ENCODE peak calls at places on chromosomes 7 and 10, in eight cellular contexts. S, H, A, E, K, J, Y and Z are unnamed samples.
A peak's percentile ranks its signal among the peaks of the same experiment; 100 is the strongest.

GRCh38 chr7:158450476-158451124 is 137.0 kb downstream of the PTPRN2 start:
- DNase-seq in S (no peak), H (no peak), A (no peak), E (no peak), K (no peak), J (no peak), Y (no peak), Z (no peak)

GRCh38 chr10:50291261-50291850 is 40.0 kb upstream of the ASAH2 start:
- DNase-seq in S (no peak), H (no peak), A (no peak), E (peak; percentile 23), K (no peak), J (no peak), Y (peak; percentile 18), Z (no peak)

GRCh38 chr10:4982764-4983226 is 19.6 kb downstream of the AKR1C1 start:
- DNase-seq in S (no peak), H (no peak), A (no peak), E (peak; percentile 12), K (no peak), J (peak; percentile 90), Y (no peak), Z (no peak)

GRCh38 chr10:118571123-118571522 is 24.3 kb downstream of the PRLHR start:
- DNase-seq in S (no peak), H (no peak), A (no peak), E (no peak), K (no peak), J (no peak), Y (no peak), Z (no peak)

GRCh38 chr10:86443936-86444335 is 77.3 kb upstream of the GRID1 start:
- DNase-seq in S (no peak), H (no peak), A (no peak), E (peak; percentile 52), K (no peak), J (peak; percentile 44), Y (no peak), Z (no peak)

GRCh38 chr10:95457319-95457886 is 103.8 kb downstream of the SORBS1 start:
- DNase-seq in S (no peak), H (no peak), A (no peak), E (no peak), K (no peak), J (no peak), Y (no peak), Z (no peak)

GRCh38 chr7:8178353-8178752 is 83.6 kb downstream of the ICA1 start:
- DNase-seq in S (no peak), H (no peak), A (no peak), E (no peak), K (no peak), J (no peak), Y (peak; percentile 39), Z (no peak)

GRCh38 chr10:121774813-121775212 is 153.0 kb downstream of the ATE1 start:
- DNase-seq in S (no peak), H (no peak), A (no peak), E (peak; percentile 46), K (no peak), J (no peak), Y (no peak), Z (no peak)

GRCh38 chr10:33772370-33773331 is 438.2 kb upstream of the NRP1 start:
- DNase-seq in S (no peak), H (no peak), A (no peak), E (no peak), K (no peak), J (no peak), Y (peak; percentile 55), Z (no peak)

GRCh38 chr7:100585511-100586265 is at the start of gene LRCH4:
- DNase-seq in S (peak; percentile 89), H (no peak), A (peak; percentile 94), E (no peak), K (peak; percentile 56), J (peak; percentile 42), Y (no peak), Z (peak; percentile 99)

GRCh38 chr7:101303102-101303701 is 18.4 kb downstream of the IFT22 start:
- DNase-seq in S (no peak), H (no peak), A (no peak), E (no peak), K (no peak), J (no peak), Y (no peak), Z (no peak)

GRCh38 chr10:93873427-93874115 is 20.2 kb upstream of the SLC35G1 start:
- DNase-seq in S (no peak), H (no peak), A (no peak), E (peak; percentile 63), K (no peak), J (peak; percentile 62), Y (no peak), Z (no peak)

GRCh38 chr10:58970160-58970915 is 206.1 kb upstream of the PHYHIPL start:
- DNase-seq in S (no peak), H (no peak), A (no peak), E (no peak), K (no peak), J (no peak), Y (no peak), Z (no peak)

GRCh38 chr10:58965855-58966254 is 210.6 kb upstream of the PHYHIPL start:
- DNase-seq in S (no peak), H (no peak), A (no peak), E (no peak), K (no peak), J (no peak), Y (no peak), Z (no peak)

GRCh38 chr10:58969578-58969977 is 206.9 kb upstream of the PHYHIPL start:
- DNase-seq in S (no peak), H (no peak), A (no peak), E (no peak), K (no peak), J (no peak), Y (no peak), Z (no peak)

GRCh38 chr10:58971211-58971610 is 205.2 kb upstream of the PHYHIPL start:
- DNase-seq in S (no peak), H (no peak), A (no peak), E (no peak), K (no peak), J (no peak), Y (no peak), Z (no peak)

DNA sequence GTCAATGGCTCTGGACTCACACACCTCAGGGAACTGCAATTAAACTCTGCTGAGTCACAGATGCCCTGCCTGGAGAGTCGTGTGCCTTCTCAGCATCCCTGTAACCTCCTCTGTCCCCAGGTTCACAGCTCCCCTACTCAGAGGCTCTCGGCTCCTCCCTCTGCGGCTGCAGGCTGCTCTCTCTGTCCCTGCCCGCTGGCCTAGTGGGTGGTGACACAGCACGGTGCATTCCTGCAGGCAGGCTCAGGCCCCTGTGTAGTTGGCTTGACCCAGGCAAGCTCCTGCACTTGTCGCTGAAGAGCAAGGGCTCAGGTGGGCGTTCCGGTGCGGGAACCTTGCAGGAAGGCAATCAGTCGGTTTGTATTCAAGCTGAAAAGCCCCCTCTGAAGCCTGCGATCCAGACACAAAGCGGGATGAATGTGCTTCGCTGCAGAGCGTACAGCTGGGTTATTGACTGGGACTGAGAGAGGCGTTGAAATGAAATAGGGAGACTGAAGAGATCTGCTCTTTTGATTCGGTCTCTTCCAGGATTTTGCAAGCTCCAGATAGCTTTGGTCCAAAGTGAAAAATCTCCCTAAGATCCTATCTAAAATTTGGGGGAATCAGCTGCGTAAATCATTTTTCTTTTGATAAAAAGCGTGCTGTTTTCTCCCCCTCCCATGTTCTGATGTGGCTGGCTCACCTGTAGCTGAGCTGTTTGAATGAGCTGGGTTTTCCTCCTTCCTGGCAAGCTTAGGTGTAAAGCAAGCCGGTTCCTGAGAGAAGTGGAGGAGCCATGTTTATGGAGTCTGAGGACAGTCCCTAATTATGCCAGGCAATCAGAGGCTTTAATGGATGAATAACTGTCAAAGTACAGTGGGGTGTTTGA is 208.7 kb upstream of the PHYHIPL start:
- DNase-seq in S (no peak), H (no peak), A (no peak), E (no peak), K (no peak), J (peak; percentile 43), Y (no peak), Z (no peak)
- TF ChIP-seq POLR2A in S (no peak), H (no peak), A (no peak), E (no peak), K (no peak), J (no peak), Y (no peak), Z (no peak)

GRCh38 chr10:80081026-80081425 is 2.6 kb downstream of the TMEM254 start:
- DNase-seq in S (no peak), H (no peak), A (no peak), E (no peak), K (no peak), J (no peak), Y (no peak), Z (no peak)

GRCh38 chr10:80079312-80079613 is 798 bp downstream of the TMEM254 start:
- DNase-seq in S (no peak), H (no peak), A (no peak), E (no peak), K (no peak), J (no peak), Y (no peak), Z (no peak)

GRCh38 chr10:80075781-80076180 is 2.7 kb upstream of the TMEM254 start:
- DNase-seq in S (no peak), H (no peak), A (no peak), E (peak; percentile 37), K (no peak), J (no peak), Y (no peak), Z (no peak)

GRCh38 chr10:80077869-80078447 is 507 bp upstream of the TMEM254 start:
- DNase-seq in S (no peak), H (no peak), A (no peak), E (no peak), K (no peak), J (no peak), Y (no peak), Z (no peak)

GRCh38 chr10:80078448-80079311 is at the start of gene TMEM254:
- DNase-seq in S (peak; percentile 92), H (peak; percentile 78), A (peak; percentile 96), E (peak; percentile 81), K (peak; percentile 91), J (peak; percentile 92), Y (peak; percentile 88), Z (peak; percentile 83)
- TF ChIP-seq POLR2A in S (peak; percentile 8), H (peak; percentile 19), A (no peak), E (peak; percentile 38), K (no peak), J (peak; percentile 74), Y (no peak), Z (peak; percentile 79)

GRCh38 chr10:125123363-125124113 is 36.8 kb downstream of the CTBP2 start:
- DNase-seq in S (no peak), H (peak; percentile 63), A (peak; percentile 76), E (peak; percentile 69), K (peak; percentile 88), J (peak; percentile 95), Y (peak; percentile 21), Z (no peak)
- TF ChIP-seq POLR2A in S (no peak), H (no peak), A (no peak), E (no peak), K (no peak), J (no peak), Y (no peak), Z (no peak)

GRCh38 chr7:149460493-149461330 is at the start of gene ZNF777:
- DNase-seq in S (peak; percentile 92), H (peak; percentile 66), A (peak; percentile 95), E (peak; percentile 87), K (peak; percentile 84), J (peak; percentile 91), Y (peak; percentile 80), Z (peak; percentile 83)
- TF ChIP-seq POLR2A in S (no peak), H (no peak), A (no peak), E (peak; percentile 63), K (no peak), J (peak; percentile 69), Y (peak; percentile 77), Z (peak; percentile 84)

GRCh38 chr7:2241580-2242540 is at the start of the genes MRM2 and NUDT1:
- DNase-seq in S (peak; percentile 89), H (peak; percentile 85), A (peak; percentile 94), E (peak; percentile 62), K (peak; percentile 80), J (peak; percentile 84), Y (peak; percentile 65), Z (peak; percentile 89)
- TF ChIP-seq POLR2A in S (no peak), H (no peak), A (no peak), E (peak; percentile 36), K (no peak), J (peak; percentile 91), Y (peak; percentile 79), Z (peak; percentile 97)